ENCODE peak calls at places on chromosomes 4 and X, in seven cellular contexts. X, P, Q, A, I, K and H are unnamed samples. For H3K27me3, the result is how much of the 10 kb centered on the place peaks cover.

GRCh38 chr4:71147261-71147660 is 153.8 kb downstream of the DCK start:
- DNase-seq in X (no peak), P (peak), Q (no peak), A (no peak), I (no peak), K (no peak), H (no peak)

GRCh38 chrX:79065696-79066095 is 78.8 kb upstream of the GPR174 start:
- DNase-seq in X (no peak), P (no peak), Q (no peak), A (no peak), I (no peak), K (no peak), H (no peak)

GRCh38 chrX:103446665-103447302 is 70.4 kb downstream of the BEX3 start:
- DNase-seq in X (no peak), P (peak), Q (no peak), A (no peak), I (peak), K (no peak), H (no peak)

GRCh38 chrX:52934704-52935468 is 23.4 kb downstream of the FAM156A start:
- DNase-seq in X (peak), P (peak), Q (peak), A (peak), I (peak), K (peak), H (peak)

GRCh38 chr4:163590609-163591264 is 96.2 kb downstream of the TMA16 start:
- DNase-seq in X (no peak), P (no peak), Q (no peak), A (no peak), I (no peak), K (no peak), H (no peak)

GRCh38 chr4:85707591-85707990 is 232.6 kb downstream of the ARHGAP24 start:
- DNase-seq in X (no peak), P (no peak), Q (no peak), A (no peak), I (no peak), K (no peak), H (no peak)

GRCh38 chr4:186169333-186169941 is 21.9 kb upstream of the CYP4V2 start:
- DNase-seq in X (no peak), P (no peak), Q (no peak), A (no peak), I (no peak), K (no peak), H (no peak)

GRCh38 chr4:170386974-170387373 is 297.2 kb upstream of the AADAT start:
- DNase-seq in X (no peak), P (peak), Q (no peak), A (no peak), I (no peak), K (no peak), H (no peak)

GRCh38 chrX:8319359-8319758 is 145.3 kb upstream of the VCX3B start:
- DNase-seq in X (no peak), P (no peak), Q (no peak), A (no peak), I (no peak), K (peak), H (no peak)

GRCh38 chrX:8323356-8323755 is 141.3 kb upstream of the VCX3B start:
- DNase-seq in X (no peak), P (no peak), Q (no peak), A (no peak), I (no peak), K (peak), H (no peak)
- TF ChIP-seq CTCF in X (no peak), P (peak), Q (no peak), A (no peak), I (no peak), K (no peak), H (no peak)

GRCh38 chrX:12971282-12972003 is 3.5 kb upstream of the TMSB4X start:
- DNase-seq in X (no peak), P (no peak), Q (no peak), A (no peak), I (no peak), K (peak), H (peak)
- H3K27ac ChIP-seq in X (peak), P (no peak), Q (no peak), A (peak), I (no peak), K (peak), H (peak)

DNA sequence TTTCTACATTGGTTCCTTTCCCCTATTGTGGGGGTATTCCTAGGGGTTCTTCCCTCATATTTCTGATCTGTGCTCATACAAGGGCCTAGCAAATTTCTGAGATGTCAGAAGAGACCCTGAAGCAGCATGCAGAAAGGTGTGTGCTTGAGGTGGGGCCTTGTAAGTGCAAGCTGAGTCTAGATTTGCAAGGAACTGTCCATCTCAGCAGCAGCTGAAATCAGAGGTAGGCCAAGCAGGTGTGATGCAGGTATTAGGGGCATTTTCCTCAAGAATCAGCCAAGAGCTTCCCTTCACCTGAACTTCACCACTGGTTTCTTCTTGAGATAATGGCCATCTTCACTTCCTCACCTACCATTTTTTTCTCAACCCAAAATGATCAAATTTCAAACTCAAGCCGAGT is 45.1 kb downstream of the ASB9 start:
- DNase-seq in X (no peak), P (no peak), Q (no peak), A (no peak), I (no peak), K (no peak), H (no peak)
- H3K27me3 ChIP-seq in X (under half), P (under half), Q (under half), A (under half), I (under half), K (under half), H (under half)

GRCh38 chr4:153146031-153146430 is 58.2 kb upstream of the TRIM2 start:
- DNase-seq in X (no peak), P (no peak), Q (no peak), A (no peak), I (no peak), K (no peak), H (no peak)

GRCh38 chr4:153143527-153144348 is 60.5 kb upstream of the TRIM2 start:
- DNase-seq in X (no peak), P (no peak), Q (peak), A (no peak), I (no peak), K (no peak), H (no peak)

GRCh38 chr4:153141238-153141637 is 63.0 kb upstream of the TRIM2 start:
- DNase-seq in X (no peak), P (no peak), Q (no peak), A (no peak), I (no peak), K (no peak), H (no peak)

GRCh38 chr4:153140294-153140693 is 63.9 kb upstream of the TRIM2 start:
- DNase-seq in X (no peak), P (peak), Q (no peak), A (no peak), I (no peak), K (no peak), H (no peak)

GRCh38 chr4:153142700-153143438 is 61.4 kb upstream of the TRIM2 start:
- DNase-seq in X (peak), P (peak), Q (peak), A (peak), I (peak), K (peak), H (peak)
- TF ChIP-seq CTCF in X (peak), P (peak), Q (peak), A (peak), I (peak), K (peak), H (peak)

DNA sequence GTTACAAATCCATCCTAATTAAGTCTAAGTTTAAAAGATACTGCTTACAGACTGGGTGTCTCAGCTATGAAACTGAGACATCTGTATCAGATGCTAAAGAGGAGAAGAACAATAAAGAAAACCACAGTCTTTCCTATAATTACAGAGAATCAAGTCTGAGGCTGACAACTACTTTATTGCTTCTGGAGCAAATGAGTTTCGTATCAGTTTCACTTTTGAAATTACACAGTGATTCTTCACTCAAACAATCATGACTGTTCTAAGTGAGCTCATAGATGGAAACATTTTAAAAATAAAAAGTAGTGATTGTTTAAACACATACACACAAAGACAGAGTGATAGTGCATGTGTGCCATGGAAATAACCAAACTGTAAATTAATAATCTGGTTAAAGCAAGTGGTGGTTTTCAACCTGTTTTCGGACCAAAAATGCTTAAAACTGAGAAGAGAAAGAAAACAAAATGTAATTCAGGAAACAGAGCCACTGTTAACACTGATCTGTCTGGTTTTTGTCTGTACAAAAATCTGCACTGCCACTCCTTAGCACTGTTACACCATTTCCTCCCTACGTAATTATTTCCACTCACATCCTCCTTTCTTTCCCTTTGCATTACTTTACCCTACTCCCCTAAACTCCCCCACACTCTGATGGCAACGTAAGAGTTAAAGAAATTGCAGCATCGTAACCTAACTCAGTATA is 12.5 kb downstream of the RFC1 start:
- DNase-seq in X (no peak), P (no peak), Q (peak), A (no peak), I (no peak), K (no peak), H (no peak)
- H3K27ac ChIP-seq in X (peak), P (peak), Q (peak), A (peak), I (no peak), K (peak), H (peak)

GRCh38 chr4:13529130-13529919 is 15.0 kb downstream of the NKX3-2 start:
- DNase-seq in X (no peak), P (no peak), Q (peak), A (no peak), I (no peak), K (peak), H (no peak)
- H3K27me3 ChIP-seq in X (half or more), P (half or more), Q (half or more), A (under half), I (half or more), K (under half), H (half or more)

DNA sequence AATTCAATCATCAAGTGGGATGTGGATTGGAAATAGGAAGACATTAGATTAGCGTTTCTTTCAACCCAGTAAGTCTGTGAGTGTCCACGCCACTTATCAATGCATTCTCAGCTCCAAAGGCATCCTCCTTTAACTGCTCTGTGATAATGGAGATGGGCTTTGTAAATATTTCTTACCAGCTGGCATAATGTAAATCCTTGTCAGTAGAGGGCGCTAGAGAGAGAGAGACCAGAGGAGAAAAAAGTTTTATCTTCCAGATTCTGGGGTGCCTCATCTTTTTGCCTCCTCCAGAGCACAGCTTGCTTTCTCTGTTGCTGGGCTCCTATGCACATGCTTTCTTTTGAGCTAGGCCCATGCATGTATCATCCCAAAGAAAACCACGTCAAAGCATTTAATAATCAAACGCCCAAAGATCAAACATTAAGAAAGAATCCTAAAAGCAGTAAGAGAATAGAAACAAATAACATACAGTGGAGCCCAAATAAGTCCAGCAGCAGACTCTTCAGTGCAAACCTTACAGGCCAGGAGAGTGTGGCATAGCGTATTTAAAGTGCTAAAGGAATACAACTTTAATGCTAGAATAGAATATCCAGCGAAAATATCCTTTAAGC is 9.6 kb upstream of the MTMR1 start:
- DNase-seq in X (no peak), P (no peak), Q (peak), A (no peak), I (peak), K (no peak), H (no peak)
- TF ChIP-seq CTCF in X (peak), P (peak), Q (peak), A (no peak), I (peak), K (peak), H (peak)

DNA sequence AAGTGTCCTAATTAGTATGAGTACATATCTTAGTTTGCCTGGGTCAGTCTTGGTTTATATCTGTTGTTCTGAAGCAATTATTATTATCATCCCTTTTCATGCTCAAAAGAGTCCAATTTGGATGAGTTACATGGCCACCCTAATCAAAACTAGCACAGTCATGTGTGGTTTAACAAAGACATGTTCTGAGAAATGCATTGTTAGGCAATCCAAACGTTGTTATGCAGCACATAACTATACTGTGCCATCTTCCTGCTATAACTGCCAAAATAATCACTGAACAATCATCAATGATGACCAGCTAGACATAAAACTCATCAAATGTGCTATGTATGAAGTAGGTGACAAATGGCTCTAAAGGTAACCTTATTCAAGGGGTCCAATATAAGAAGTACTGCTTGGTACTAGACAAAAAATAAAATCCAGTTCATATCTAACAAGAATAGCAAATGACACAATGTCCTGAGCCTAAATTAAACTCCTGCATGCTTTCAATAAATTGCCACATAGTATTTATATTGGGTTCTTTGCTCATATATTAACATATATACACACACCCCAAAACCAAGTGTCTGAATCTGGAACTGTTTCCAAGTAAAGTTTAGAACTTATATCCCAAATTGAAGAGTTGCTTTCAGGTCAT is 41.9 kb downstream of the CNOT6L start:
- DNase-seq in X (no peak), P (no peak), Q (peak), A (no peak), I (no peak), K (no peak), H (no peak)
- H3K27ac ChIP-seq in X (peak), P (no peak), Q (peak), A (peak), I (no peak), K (no peak), H (no peak)

GRCh38 chrX:14673764-14674163 is 144.4 kb downstream of the GLRA2 start:
- DNase-seq in X (no peak), P (peak), Q (no peak), A (no peak), I (no peak), K (no peak), H (no peak)

GRCh38 chrX:14675500-14675899 is 146.2 kb downstream of the GLRA2 start:
- DNase-seq in X (no peak), P (no peak), Q (no peak), A (no peak), I (no peak), K (no peak), H (no peak)

GRCh38 chrX:14670819-14671218 is 141.5 kb downstream of the GLRA2 start:
- DNase-seq in X (no peak), P (no peak), Q (no peak), A (no peak), I (no peak), K (no peak), H (no peak)

GRCh38 chrX:14672611-14673172 is 143.4 kb downstream of the GLRA2 start:
- DNase-seq in X (no peak), P (no peak), Q (no peak), A (no peak), I (no peak), K (no peak), H (no peak)

GRCh38 chrX:14673236-14673635 is 143.9 kb downstream of the GLRA2 start:
- DNase-seq in X (no peak), P (no peak), Q (no peak), A (no peak), I (no peak), K (no peak), H (no peak)
- H3K27me3 ChIP-seq in X (under half), P (under half), Q (under half), A (under half), I (under half), K (under half), H (under half)

DNA sequence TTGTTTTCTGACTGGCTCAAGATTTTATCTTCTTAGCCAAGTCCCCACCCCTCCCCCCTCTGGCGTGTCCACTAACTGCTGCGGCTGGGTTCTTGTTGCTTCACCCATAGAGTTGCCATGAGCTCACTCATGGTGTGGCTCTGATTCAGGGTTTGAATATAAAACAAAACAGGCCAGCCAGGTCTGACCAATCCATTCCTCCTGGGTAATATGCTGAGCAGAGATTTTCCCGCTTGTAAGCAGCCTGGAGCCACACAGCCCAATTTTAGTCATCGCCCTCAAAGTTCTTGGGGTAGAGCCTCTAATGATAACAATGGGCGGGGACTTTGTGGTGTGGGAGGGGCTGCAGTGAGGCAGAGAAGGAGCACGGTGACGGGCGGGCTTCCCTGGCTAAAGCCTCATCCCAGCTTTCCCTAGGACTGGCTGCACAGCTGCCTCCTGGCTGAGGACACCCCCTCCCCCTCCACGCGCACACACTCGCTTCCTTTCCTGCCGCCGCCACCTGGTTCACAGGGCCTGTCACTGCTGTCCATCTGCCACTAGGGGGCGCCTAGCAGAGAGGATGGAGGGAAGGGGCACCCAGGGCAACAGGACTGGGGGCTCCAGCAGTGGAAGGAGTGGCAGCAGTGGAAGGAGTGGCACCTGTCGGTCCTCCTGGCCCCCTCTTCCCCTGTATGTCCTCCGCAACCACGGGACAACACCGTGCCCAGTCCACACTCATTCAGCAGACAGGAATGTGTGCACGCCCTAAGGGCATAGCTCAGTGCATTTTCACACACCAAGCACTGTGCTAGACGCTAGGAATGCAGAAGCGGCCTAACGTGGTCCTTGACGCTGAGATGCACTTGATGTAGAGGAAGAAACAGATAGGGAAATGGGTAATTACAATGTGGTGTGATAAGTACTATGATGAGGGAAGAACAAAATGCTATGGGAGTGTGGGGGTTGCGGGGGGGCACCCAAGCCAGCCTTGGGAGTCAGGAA is 26.8 kb downstream of the PRPS1 start:
- DNase-seq in X (no peak), P (peak), Q (peak), A (no peak), I (peak), K (no peak), H (peak)
- TF ChIP-seq CTCF in X (peak), P (peak), Q (peak), A (no peak), I (peak), K (peak), H (peak)